ENCODE peak calls at places on chromosomes 2 and 18, in ten cellular contexts. A, P, R, F, N, H, O, J, Q and Y are unnamed samples.

GRCh38 chr2:70516596-70516995 is 37.0 kb downstream of the TGFA start:
- DNase-seq in O (no peak), R (no peak), F (no peak), Q (no peak), H (no peak), N (no peak), J (no peak), A (no peak), P (no peak), Y (no peak)

GRCh38 chr2:238433941-238434845 is 7.5 kb downstream of the ASB1 start:
- DNase-seq in Q (no peak), P (peak; percentile 91), A (no peak), J (peak; percentile 31), R (no peak), O (no peak), N (no peak), H (no peak), F (no peak), Y (no peak)

GRCh38 chr18:37575646-37576045 is 10.0 kb upstream of the CELF4 start:
- DNase-seq in N (no peak), A (no peak), O (no peak), J (no peak), R (no peak), H (no peak), Q (no peak), P (no peak), F (no peak), Y (no peak)

GRCh38 chr2:167749016-167749415 is 498.4 kb downstream of the STK39 start:
- DNase-seq in O (no peak), R (no peak), P (peak; percentile 23), Q (no peak), F (no peak), A (no peak), N (no peak), H (no peak), J (no peak), Y (no peak)

GRCh38 chr18:59419386-59419785 is 60.3 kb upstream of the LMAN1 start:
- DNase-seq in P (peak; percentile 79), H (no peak), F (no peak), R (no peak), Q (no peak), J (no peak), A (no peak), N (no peak), O (no peak), Y (no peak)

GRCh38 chr18:38709122-38709521 is 1143.5 kb upstream of the CELF4 start:
- DNase-seq in H (no peak), R (no peak), F (no peak), P (no peak), Q (no peak), A (no peak), N (no peak), O (no peak), J (no peak), Y (no peak)

GRCh38 chr2:143819190-143819735 is 690.0 kb downstream of the ARHGAP15 start:
- DNase-seq in J (no peak), Q (no peak), O (no peak), F (no peak), H (no peak), N (no peak), A (no peak), R (no peak), P (no peak), Y (no peak)

GRCh38 chr2:201357216-201357615 is at the start of gene FLACC1:
- DNase-seq in A (no peak), H (no peak), O (peak; percentile 62), Q (peak; percentile 12), P (peak; percentile 88), F (peak; percentile 50), J (no peak), N (no peak), R (peak; percentile 44), Y (peak; percentile 75)

GRCh38 chr2:127957240-127957639 is 70.6 kb downstream of the SAP130 start:
- DNase-seq in H (no peak), A (no peak), O (no peak), J (no peak), P (no peak), Q (no peak), R (no peak), N (no peak), F (no peak), Y (no peak)

GRCh38 chr18:13912601-13913000 is 2.7 kb downstream of the MC2R start:
- DNase-seq in F (no peak), J (no peak), R (no peak), P (no peak), H (no peak), N (no peak), Q (no peak), A (no peak), O (no peak), Y (no peak)
- H3K27ac ChIP-seq in F (no peak overlapping the region), J (no peak overlapping the region), R (no peak overlapping the region), P (no peak overlapping the region), H (no peak overlapping the region), N (no peak overlapping the region), Q (no peak overlapping the region), A (no peak overlapping the region), O (no peak overlapping the region), Y (no peak overlapping the region)

DNA sequence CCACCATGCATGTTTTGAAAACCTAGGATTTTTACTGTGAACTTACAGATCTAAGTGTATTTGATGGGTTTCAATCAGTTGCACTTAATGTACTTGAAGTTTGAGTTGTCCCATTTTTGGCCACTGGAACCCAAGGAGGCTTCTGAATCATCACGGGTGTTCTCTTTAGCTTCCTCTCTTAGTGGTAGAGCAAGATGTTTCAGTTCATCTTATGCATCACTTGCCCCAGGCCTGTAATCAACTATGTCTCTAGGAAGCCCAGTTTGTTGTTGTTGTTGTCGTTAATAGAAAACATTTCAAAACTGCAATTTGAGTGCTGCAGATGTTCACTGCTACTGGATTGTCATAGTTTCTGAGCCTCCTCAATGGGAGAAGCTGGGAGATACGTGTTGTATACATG is 97.0 kb downstream of the FHOD3 start:
- DNase-seq in O (no peak), N (no peak), R (no peak), F (no peak), P (no peak), J (no peak), H (no peak), Q (peak; percentile 17), A (no peak), Y (no peak)
- H3K4me1 ChIP-seq in O (peaks cover 13% of the 10 kb centered on the region), N (no peaks in the 10 kb centered on the region), R (peaks cover 69% of the 10 kb centered on the region), F (no peaks in the 10 kb centered on the region), P (no peaks in the 10 kb centered on the region), J (peaks cover 26% of the 10 kb centered on the region), H (peaks cover 42% of the 10 kb centered on the region), Q (peaks cover 5% of the 10 kb centered on the region), A (peaks cover 79% of the 10 kb centered on the region), Y (no peaks in the 10 kb centered on the region)

DNA sequence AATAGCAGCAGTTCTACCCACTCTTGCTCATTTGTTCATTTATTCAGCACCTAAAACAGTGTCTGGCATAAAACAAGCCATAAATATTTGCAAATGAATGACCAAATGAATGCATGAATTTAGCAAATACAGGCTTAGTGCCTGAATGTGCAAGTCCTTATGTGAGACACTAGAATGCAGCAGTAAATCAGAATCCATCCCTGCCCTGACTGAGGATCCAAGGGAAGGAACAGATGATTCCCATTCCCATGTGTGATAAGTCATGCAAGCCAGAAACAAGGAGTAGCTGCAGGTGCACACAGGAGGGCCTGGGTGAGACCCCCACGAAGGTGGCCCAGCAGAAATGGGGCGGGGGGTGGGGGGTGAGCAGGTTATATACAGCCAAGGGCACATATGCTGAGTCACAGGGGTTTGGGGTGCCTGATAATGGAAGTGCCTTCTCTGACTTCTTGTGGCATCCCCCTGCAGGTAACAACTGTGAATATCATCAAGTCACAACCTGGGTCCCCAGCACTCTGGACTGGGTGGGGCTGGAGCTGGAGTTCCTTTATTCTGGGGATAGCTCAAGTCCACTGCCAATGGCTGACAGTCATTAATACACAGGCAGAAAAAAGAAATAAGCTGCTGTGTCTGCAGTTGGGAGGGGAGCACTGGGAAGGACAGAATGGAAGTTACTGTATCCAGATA is 311.9 kb downstream of the TXNL1 start:
- DNase-seq in R (no peak), J (no peak), O (no peak), N (no peak), H (no peak), A (no peak), F (no peak), P (no peak), Q (no peak), Y (no peak)
- H3K27ac ChIP-seq in R (no peak overlapping the region), J (peak overlapping the region; percentile 60), O (no peak overlapping the region), N (no peak overlapping the region), H (no peak overlapping the region), A (no peak overlapping the region), F (no peak overlapping the region), P (no peak overlapping the region), Q (no peak overlapping the region), Y (no peak overlapping the region)

GRCh38 chr2:8475349-8476045 is 206.4 kb upstream of the ID2 start:
- DNase-seq in H (no peak), J (no peak), Q (no peak), O (no peak), N (no peak), R (no peak), F (no peak), P (no peak), A (no peak), Y (no peak)

GRCh38 chr2:8480936-8481335 is 200.9 kb upstream of the ID2 start:
- DNase-seq in J (no peak), A (no peak), O (no peak), H (no peak), Q (no peak), N (no peak), P (no peak), F (no peak), R (no peak), Y (no peak)

GRCh38 chr2:8479298-8479697 is 202.6 kb upstream of the ID2 start:
- DNase-seq in A (peak; percentile 44), N (no peak), Q (no peak), F (peak; percentile 28), R (peak; percentile 72), O (peak; percentile 63), J (no peak), H (no peak), P (no peak), Y (no peak)

GRCh38 chr2:8478133-8478793 is 203.6 kb upstream of the ID2 start:
- DNase-seq in A (no peak), R (no peak), P (no peak), J (no peak), H (no peak), O (peak; percentile 50), N (no peak), Q (no peak), F (no peak), Y (no peak)

DNA sequence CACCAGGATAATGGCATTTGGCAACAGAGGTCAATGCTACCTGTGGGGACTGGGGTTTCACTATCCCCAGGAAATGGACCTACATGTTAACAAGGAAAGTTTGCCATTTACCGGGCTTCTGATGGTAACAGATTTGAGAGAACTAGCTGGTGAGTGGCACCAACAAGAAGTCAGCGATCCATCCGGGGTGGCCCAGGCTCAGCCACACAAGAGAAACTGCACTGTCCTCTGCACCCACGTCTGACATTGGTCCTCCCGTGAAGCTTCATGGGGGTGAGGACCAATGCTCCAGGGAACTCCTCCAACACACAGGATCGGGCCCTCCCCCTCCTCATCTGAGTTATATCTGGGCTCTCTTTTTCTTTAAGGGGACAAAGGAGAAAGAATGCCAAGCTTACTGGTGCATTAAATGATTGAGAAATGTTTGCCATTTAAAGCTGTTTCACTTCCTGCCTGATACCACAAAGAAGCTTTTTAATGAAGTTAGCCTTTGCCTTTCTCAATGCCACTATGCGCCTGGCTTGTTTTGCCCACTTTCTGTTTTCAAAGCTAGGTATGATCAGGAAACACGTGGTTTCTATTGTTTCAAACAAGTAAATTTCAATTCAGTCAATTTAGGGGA is 204.2 kb upstream of the ID2 start:
- DNase-seq in A (no peak), H (no peak), F (no peak), Q (no peak), N (no peak), O (peak; percentile 44), J (no peak), R (no peak), P (no peak), Y (no peak)
- H3K4me1 ChIP-seq in A (peaks cover 53% of the 10 kb centered on the region), H (no peaks in the 10 kb centered on the region), F (peaks cover 49% of the 10 kb centered on the region), Q (no peaks in the 10 kb centered on the region), N (no peaks in the 10 kb centered on the region), O (peaks cover 16% of the 10 kb centered on the region), J (no peaks in the 10 kb centered on the region), R (peaks cover 36% of the 10 kb centered on the region), P (no peaks in the 10 kb centered on the region), Y (no peaks in the 10 kb centered on the region)

GRCh38 chr2:230262246-230262645 is 36.7 kb downstream of the SP140 start:
- DNase-seq in N (no peak), F (no peak), A (no peak), O (no peak), P (no peak), J (no peak), H (no peak), R (no peak), Q (no peak), Y (no peak)
- H3K27ac ChIP-seq in N (no peak overlapping the region), F (no peak overlapping the region), A (no peak overlapping the region), O (no peak overlapping the region), P (no peak overlapping the region), J (no peak overlapping the region), H (no peak overlapping the region), R (no peak overlapping the region), Q (no peak overlapping the region), Y (no peak overlapping the region)